ENCODE peak calls at places on chromosomes 6 and 20, in five cellular contexts. X is stimulated activated naive B cell treated with anti-CD40 and anti-IgM and Interleukin-4, amounts not matched to agents 10 μg/mL and 1 μg/mL and 100 μg/mL, for 72 hours; D is EL; Y is left cardiac atrium; J is stimulated activated CD8-positive, alpha-beta memory T cell treated with anti-CD3 and anti-CD28 coated beads, Interleukin-4, amount 100 ng/mL, for 24 hours. B is an unnamed sample.

GRCh38 chr6:119565893-119566292 is 216.3 kb upstream of the MAN1A1 start:
- DNase-seq in J (no peak), X (no peak), D (no peak), Y (no peak), B (no peak)

GRCh38 chr6:26556263-26557070 is 18.3 kb downstream of the HMGN4 start:
- DNase-seq in D (peak), X (no peak), J (no peak), Y (no peak), B (peak)

GRCh38 chr20:47951521-47951951 is 166.3 kb upstream of the SULF2 start:
- DNase-seq in X (no peak), D (peak), J (no peak), Y (no peak), B (no peak)

GRCh38 chr20:9515211-9515580 is 806 bp downstream of the LAMP5 start:
- DNase-seq in J (no peak), Y (no peak), D (no peak), X (no peak), B (no peak)

GRCh38 chr20:9068896-9069663 is at the start of gene PLCB4:
- DNase-seq in Y (peak), D (peak), J (no peak), X (no peak), B (peak)

GRCh38 chr6:5238336-5238735 is 22.4 kb downstream of the LYRM4 start:
- DNase-seq in X (no peak), D (no peak), Y (no peak), J (no peak), B (no peak)

GRCh38 chr20:20593447-20594170 is 118.8 kb downstream of the RALGAPA2 start:
- DNase-seq in D (peak), Y (no peak), J (no peak), X (peak), B (peak)

GRCh38 chr6:5746392-5747140 is 260.2 kb downstream of the NRN1 start:
- DNase-seq in D (no peak), X (no peak), Y (no peak), J (no peak), B (peak)

GRCh38 chr20:8225658-8226057 is 93.6 kb downstream of the PLCB1 start:
- DNase-seq in D (no peak), X (no peak), J (no peak), Y (no peak), B (no peak)

GRCh38 chr6:136920216-136920857 is 1.8 kb upstream of the SLC35D3 start:
- DNase-seq in J (no peak), X (no peak), D (no peak), Y (no peak), B (peak)

B was measured in A673.